ENCODE peak calls at places on chromosome 2, in five cellular contexts. One of them, this sample, is unnamed.

GRCh38 chr2:238103465-238104070 is 3.4 kb downstream of the ESPNL start:
- DNase-seq in GM23338: no peak
- DNase-seq in HepG2: no peak
- DNase-seq in K562: no peak
- DNase-seq in SK-N-SH: no peak
- DNase-seq in this sample: no peak

GRCh38 chr2:117985092-117985491 is 28.8 kb downstream of the CCDC93 start:
- DNase-seq in GM23338: peak; percentile 48
- DNase-seq in HepG2: no peak
- DNase-seq in K562: no peak
- DNase-seq in SK-N-SH: peak; percentile 26
- DNase-seq in this sample: no peak

GRCh38 chr2:118858485-118859156 is 11.2 kb upstream of the EN1 start:
- DNase-seq in GM23338: peak; percentile 59
- DNase-seq in HepG2: no peak
- DNase-seq in K562: no peak
- DNase-seq in SK-N-SH: no peak
- DNase-seq in this sample: no peak

GRCh38 chr2:174931724-174932123 is 73.5 kb downstream of the CHN1 start:
- DNase-seq in GM23338: peak; percentile 40
- DNase-seq in HepG2: no peak
- DNase-seq in K562: no peak
- DNase-seq in SK-N-SH: no peak
- DNase-seq in this sample: no peak

GRCh38 chr2:130841741-130842365 is 5.1 kb downstream of the ARHGEF4 start:
- DNase-seq in GM23338: no peak
- DNase-seq in HepG2: no peak
- DNase-seq in K562: no peak
- DNase-seq in SK-N-SH: no peak
- DNase-seq in this sample: no peak

GRCh38 chr2:152376385-152376784 is 41.4 kb downstream of the FMNL2 start:
- DNase-seq in GM23338: no peak
- DNase-seq in HepG2: no peak
- DNase-seq in K562: no peak
- DNase-seq in SK-N-SH: no peak
- DNase-seq in this sample: no peak

GRCh38 chr2:98548920-98549818 is 59.1 kb downstream of the COA5 start:
- DNase-seq in GM23338: no peak
- DNase-seq in HepG2: no peak
- DNase-seq in K562: no peak
- DNase-seq in SK-N-SH: no peak
- DNase-seq in this sample: no peak

GRCh38 chr2:16664809-16665745 is 557 bp downstream of the CYRIA start:
- DNase-seq in GM23338: peak; percentile 33
- DNase-seq in HepG2: no peak
- DNase-seq in K562: no peak
- DNase-seq in SK-N-SH: no peak
- DNase-seq in this sample: no peak

GRCh38 chr2:14633031-14633430 is 514 bp downstream of the LRATD1 start:
- DNase-seq in GM23338: peak; percentile 30
- DNase-seq in HepG2: no peak
- DNase-seq in K562: no peak
- DNase-seq in SK-N-SH: no peak
- DNase-seq in this sample: no peak

GRCh38 chr2:82795446-82795845 is 1663.6 kb downstream of the SUCLG1 start:
- DNase-seq in GM23338: no peak
- DNase-seq in HepG2: no peak
- DNase-seq in K562: no peak
- DNase-seq in SK-N-SH: no peak
- DNase-seq in this sample: no peak

GRCh38 chr2:127027715-127028114 is 79.2 kb downstream of the BIN1 start:
- DNase-seq in GM23338: peak; percentile 58
- DNase-seq in HepG2: no peak
- DNase-seq in K562: no peak
- DNase-seq in SK-N-SH: no peak
- DNase-seq in this sample: no peak

GRCh38 chr2:127025357-127026062 is 81.4 kb downstream of the BIN1 start:
- DNase-seq in GM23338: peak; percentile 90
- DNase-seq in HepG2: no peak
- DNase-seq in K562: peak; percentile 23
- DNase-seq in SK-N-SH: peak; percentile 89
- DNase-seq in this sample: no peak

GRCh38 chr2:127022817-127023216 is 84.1 kb downstream of the BIN1 start:
- DNase-seq in GM23338: no peak
- DNase-seq in HepG2: no peak
- DNase-seq in K562: peak; percentile 33
- DNase-seq in SK-N-SH: no peak
- DNase-seq in this sample: no peak

GRCh38 chr2:127023504-127023903 is 83.5 kb downstream of the BIN1 start:
- DNase-seq in GM23338: no peak
- DNase-seq in HepG2: no peak
- DNase-seq in K562: no peak
- DNase-seq in SK-N-SH: no peak
- DNase-seq in this sample: no peak

GRCh38 chr2:127024769-127025356 is 82.1 kb downstream of the BIN1 start:
- DNase-seq in GM23338: peak; percentile 91
- DNase-seq in HepG2: no peak
- DNase-seq in K562: no peak
- DNase-seq in SK-N-SH: peak; percentile 83
- DNase-seq in this sample: no peak
- TF ChIP-seq REST in GM23338: no peak
- TF ChIP-seq REST in HepG2: no peak
- TF ChIP-seq REST in K562: no peak
- TF ChIP-seq REST in SK-N-SH: no peak
- TF ChIP-seq REST in this sample: no peak

GRCh38 chr2:213187833-213188532 is 36.6 kb upstream of the IKZF2 start:
- DNase-seq in GM23338: peak; percentile 96
- DNase-seq in HepG2: peak; percentile 84
- DNase-seq in K562: no peak
- DNase-seq in SK-N-SH: no peak
- DNase-seq in this sample: no peak
- TF ChIP-seq POLR2AphosphoS5 in GM23338: no peak
- TF ChIP-seq POLR2AphosphoS5 in HepG2: no peak
- TF ChIP-seq POLR2AphosphoS5 in K562: no peak
- TF ChIP-seq POLR2AphosphoS5 in SK-N-SH: no peak
- TF ChIP-seq POLR2AphosphoS5 in this sample: no peak

GRCh38 chr2:205056066-205056678 is 510.9 kb downstream of the PARD3B start:
- DNase-seq in GM23338: no peak
- DNase-seq in HepG2: no peak
- DNase-seq in K562: no peak
- DNase-seq in SK-N-SH: no peak
- DNase-seq in this sample: no peak

GRCh38 chr2:205052781-205053180 is 507.5 kb downstream of the PARD3B start:
- DNase-seq in GM23338: no peak
- DNase-seq in HepG2: no peak
- DNase-seq in K562: no peak
- DNase-seq in SK-N-SH: no peak
- DNase-seq in this sample: no peak

GRCh38 chr2:205051417-205051816 is 506.1 kb downstream of the PARD3B start:
- DNase-seq in GM23338: no peak
- DNase-seq in HepG2: no peak
- DNase-seq in K562: no peak
- DNase-seq in SK-N-SH: no peak
- DNase-seq in this sample: no peak

GRCh38 chr2:205054789-205055188 is 509.5 kb downstream of the PARD3B start:
- DNase-seq in GM23338: no peak
- DNase-seq in HepG2: no peak
- DNase-seq in K562: no peak
- DNase-seq in SK-N-SH: peak; percentile 19
- DNase-seq in this sample: no peak

GRCh38 chr2:205053827-205054410 is 508.6 kb downstream of the PARD3B start:
- DNase-seq in GM23338: no peak
- DNase-seq in HepG2: no peak
- DNase-seq in K562: peak; percentile 38
- DNase-seq in SK-N-SH: no peak
- DNase-seq in this sample: no peak
- TF ChIP-seq REST in GM23338: no peak
- TF ChIP-seq REST in HepG2: no peak
- TF ChIP-seq REST in K562: no peak
- TF ChIP-seq REST in SK-N-SH: no peak
- TF ChIP-seq REST in this sample: no peak

DNA sequence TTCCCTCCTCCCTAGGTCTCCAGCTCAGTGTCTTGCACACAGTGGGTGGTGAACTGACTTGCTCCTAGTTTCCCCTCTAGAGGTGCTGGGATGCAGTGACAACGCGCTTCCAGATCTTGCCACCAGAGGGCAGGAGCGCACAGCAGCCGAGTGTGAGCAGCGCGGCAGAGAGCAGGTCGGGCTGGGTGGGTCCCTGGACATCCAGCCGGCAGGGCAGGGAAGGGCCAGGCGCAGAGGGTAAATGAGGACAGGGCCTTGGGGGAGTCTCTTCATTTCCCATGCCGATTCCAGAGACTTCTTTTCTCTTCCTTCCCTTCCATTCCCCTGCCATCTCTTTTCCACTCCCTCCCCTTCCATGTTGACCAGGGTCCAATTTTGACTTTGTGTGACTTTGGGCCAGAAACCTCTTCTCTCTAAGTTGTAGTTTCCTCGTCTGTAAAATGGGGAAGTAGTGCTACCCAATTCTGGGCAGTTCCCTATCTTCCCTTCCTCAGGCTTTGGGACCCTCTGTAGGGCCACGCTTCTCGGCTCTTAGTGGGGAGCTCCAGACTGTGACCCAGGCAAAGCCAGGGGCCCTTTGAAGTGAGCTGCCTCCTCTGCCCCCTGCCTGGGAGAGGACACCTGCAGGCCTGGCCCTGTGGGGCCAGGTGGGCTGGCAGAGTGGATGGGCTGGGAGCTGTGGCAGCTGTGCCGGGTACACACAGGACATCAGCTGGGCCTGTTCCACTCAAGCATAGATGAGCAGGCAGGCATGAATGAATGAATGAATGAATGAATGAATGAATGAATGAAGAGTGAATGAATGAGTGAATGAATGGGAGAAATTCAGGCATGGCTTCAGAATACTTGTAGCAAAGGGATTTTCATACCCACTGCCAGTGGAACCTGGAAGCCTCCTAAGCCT is 43.3 kb upstream of the TAF1B start:
- DNase-seq in GM23338: peak; percentile 92
- DNase-seq in HepG2: peak; percentile 77
- DNase-seq in K562: peak; percentile 91
- DNase-seq in SK-N-SH: peak; percentile 98
- DNase-seq in this sample: peak; percentile 45
- TF ChIP-seq POLR2AphosphoS5 in GM23338: no peak
- TF ChIP-seq POLR2AphosphoS5 in HepG2: no peak
- TF ChIP-seq POLR2AphosphoS5 in K562: no peak
- TF ChIP-seq POLR2AphosphoS5 in SK-N-SH: no peak
- TF ChIP-seq POLR2AphosphoS5 in this sample: no peak

DNA sequence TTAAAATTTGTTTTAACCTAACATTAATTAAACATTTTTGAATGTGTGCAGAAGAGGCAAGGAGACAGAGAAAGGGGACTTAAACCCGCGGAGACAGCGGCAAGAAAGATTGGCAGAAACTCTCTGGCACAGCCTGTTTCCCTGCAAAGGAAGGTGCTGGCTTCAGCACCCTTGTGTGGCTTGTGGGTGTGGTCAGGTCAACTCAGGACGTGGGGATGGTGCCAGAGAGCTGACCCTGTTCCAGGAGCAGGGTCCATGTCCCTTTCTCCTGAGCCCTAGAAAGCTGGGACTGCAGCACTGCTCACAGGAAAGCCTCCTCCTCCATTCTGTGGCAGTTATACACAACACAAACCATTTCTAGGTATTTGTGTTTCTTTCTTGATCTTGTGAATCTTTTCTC is 176.2 kb upstream of the ST6GAL2 start:
- DNase-seq in GM23338: peak; percentile 18
- DNase-seq in HepG2: no peak
- DNase-seq in K562: no peak
- DNase-seq in SK-N-SH: no peak
- DNase-seq in this sample: no peak
- TF ChIP-seq REST in GM23338: no peak
- TF ChIP-seq REST in HepG2: no peak
- TF ChIP-seq REST in K562: no peak
- TF ChIP-seq REST in SK-N-SH: no peak
- TF ChIP-seq REST in this sample: no peak

GRCh38 chr2:219000569-219000960 is 7.3 kb upstream of the CRYBA2 start:
- DNase-seq in GM23338: no peak
- DNase-seq in HepG2: no peak
- DNase-seq in K562: no peak
- DNase-seq in SK-N-SH: peak; percentile 60
- DNase-seq in this sample: no peak

GRCh38 chr2:219003267-219003634 is 10.0 kb upstream of the CRYBA2 start:
- DNase-seq in GM23338: no peak
- DNase-seq in HepG2: no peak
- DNase-seq in K562: no peak
- DNase-seq in SK-N-SH: peak; percentile 96
- DNase-seq in this sample: no peak

GRCh38 chr2:219001100-219001576 is 7.9 kb upstream of the CRYBA2 start:
- DNase-seq in GM23338: no peak
- DNase-seq in HepG2: no peak
- DNase-seq in K562: no peak
- DNase-seq in SK-N-SH: no peak
- DNase-seq in this sample: no peak

GRCh38 chr2:219002395-219003266 is 9.4 kb upstream of the CRYBA2 start:
- DNase-seq in GM23338: peak; percentile 95
- DNase-seq in HepG2: peak; percentile 54
- DNase-seq in K562: peak; percentile 74
- DNase-seq in SK-N-SH: peak; percentile 89
- DNase-seq in this sample: no peak

DNA sequence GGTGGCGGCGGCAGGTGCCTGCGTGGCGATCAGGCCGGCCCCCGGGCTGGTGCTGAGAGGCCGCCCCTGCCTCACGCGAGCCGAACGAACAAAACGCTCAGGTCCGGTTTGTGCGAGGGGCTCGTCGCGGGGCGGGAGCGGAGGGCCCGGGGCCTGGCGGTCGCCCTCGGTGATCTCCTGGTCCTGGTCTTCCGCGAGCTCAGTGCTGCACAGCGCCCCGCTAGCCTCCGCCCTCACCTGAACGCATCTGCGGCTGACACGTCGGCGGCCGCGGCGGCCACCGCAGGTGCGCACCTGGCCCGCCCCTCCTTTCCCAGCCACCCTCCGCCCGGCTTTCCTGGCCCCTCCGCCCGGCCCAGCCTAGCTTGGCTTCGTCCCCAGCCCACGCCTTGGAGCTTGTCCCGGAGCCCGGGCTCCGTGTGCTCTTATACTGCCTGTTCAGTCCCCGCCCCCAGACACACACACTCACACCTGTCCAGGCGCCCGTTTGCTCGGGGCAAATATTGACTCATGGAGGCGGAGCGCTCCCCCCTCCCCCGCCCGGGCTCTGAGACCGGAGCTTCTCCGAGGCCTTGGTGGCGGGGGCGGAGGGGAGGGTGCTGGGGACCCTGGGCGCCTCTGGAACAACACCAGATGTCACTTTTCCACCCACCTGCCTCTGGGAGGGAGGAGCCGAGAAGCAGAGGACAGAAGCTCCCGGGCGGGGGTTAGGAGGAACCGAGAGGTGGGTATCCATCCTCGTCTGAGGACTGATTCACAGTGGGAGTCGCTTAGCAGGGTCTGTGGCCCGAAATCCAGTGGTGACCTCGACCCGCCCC is 8.6 kb upstream of the CRYBA2 start:
- DNase-seq in GM23338: peak; percentile 66
- DNase-seq in HepG2: peak; percentile 93
- DNase-seq in K562: peak; percentile 67
- DNase-seq in SK-N-SH: peak; percentile 50
- DNase-seq in this sample: no peak
- TF ChIP-seq POLR2AphosphoS5 in GM23338: no peak
- TF ChIP-seq POLR2AphosphoS5 in HepG2: no peak
- TF ChIP-seq POLR2AphosphoS5 in K562: no peak
- TF ChIP-seq POLR2AphosphoS5 in SK-N-SH: no peak
- TF ChIP-seq POLR2AphosphoS5 in this sample: no peak

This sample was measured in HL-60.